ENCODE peak calls at places on chromosomes 6 and 20, in seven cellular contexts. S is foreskin keratinocyte, K is stomach, G is mesenchymal stem cell, B is neuronal stem cell, Q is H9, C is HepG2. J is an unnamed sample.

GRCh38 chr6:81751388-81752083 is 945 bp downstream of the TENT5A start:
- DNase-seq in S (no peak), K (peak), G (peak), B (peak), Q (peak), C (peak), J (peak)

GRCh38 chr6:7138921-7139358 is 31.2 kb downstream of the RREB1 start:
- DNase-seq in S (no peak), K (peak), G (no peak), B (no peak), Q (peak), C (peak), J (no peak)

GRCh38 chr6:3209114-3210023 is 18.1 kb downstream of the TUBB2B start:
- DNase-seq in S (peak), K (peak), G (peak), B (no peak), Q (peak), C (peak), J (no peak)

GRCh38 chr20:4154958-4155411 is 139.6 kb upstream of the RNF24 start:
- DNase-seq in S (no peak), K (peak), G (no peak), B (no peak), Q (no peak), C (no peak), J (no peak)

GRCh38 chr20:3126527-3126859 is 33.2 kb downstream of the FASTKD5 start:
- DNase-seq in S (no peak), K (no peak), G (no peak), B (no peak), Q (no peak), C (no peak), J (no peak)

GRCh38 chr6:136511921-136512320 is 38.3 kb downstream of the MAP7 start:
- DNase-seq in S (no peak), K (peak), G (no peak), B (no peak), Q (no peak), C (no peak), J (peak)

GRCh38 chr6:149864578-149865535 is 698 bp upstream of the LRP11 start:
- DNase-seq in S (peak), K (peak), G (peak), B (peak), Q (no peak), C (peak), J (peak)

GRCh38 chr6:89257781-89258180 is 40.6 kb upstream of the GABRR1 start:
- DNase-seq in S (no peak), K (no peak), G (no peak), B (no peak), Q (no peak), C (no peak), J (no peak)

GRCh38 chr6:17045581-17046322 is 56.1 kb upstream of the STMND1 start:
- DNase-seq in S (no peak), K (no peak), G (peak), B (no peak), Q (no peak), C (no peak), J (no peak)

GRCh38 chr20:38833857-38834164 is 28.3 kb downstream of the PPP1R16B start:
- DNase-seq in S (no peak), K (no peak), G (no peak), B (no peak), Q (no peak), C (no peak), J (no peak)

GRCh38 chr6:148064406-148065134 is 278.1 kb upstream of the SASH1 start:
- DNase-seq in S (no peak), K (no peak), G (peak), B (no peak), Q (no peak), C (no peak), J (peak)

GRCh38 chr6:164554700-164555479 is 754.5 kb downstream of the C6orf118 start:
- DNase-seq in S (no peak), K (no peak), G (no peak), B (no peak), Q (no peak), C (no peak), J (no peak)

GRCh38 chr20:3044336-3044965 is 1.0 kb downstream of the GNRH2 start:
- DNase-seq in S (no peak), K (no peak), G (no peak), B (no peak), Q (no peak), C (no peak), J (no peak)

GRCh38 chr6:129701721-129702455 is 8.1 kb downstream of the ARHGAP18 start:
- DNase-seq in S (no peak), K (no peak), G (peak), B (no peak), Q (no peak), C (no peak), J (no peak)

GRCh38 chr6:170025341-170026271 is 265.3 kb downstream of the DLL1 start:
- DNase-seq in S (no peak), K (peak), G (no peak), B (no peak), Q (no peak), C (no peak), J (peak)

GRCh38 chr20:53833333-53834043 is 236.9 kb downstream of the BCAS1 start:
- DNase-seq in S (no peak), K (no peak), G (no peak), B (no peak), Q (no peak), C (no peak), J (no peak)

GRCh38 chr6:30891816-30892553 is 7.7 kb downstream of the DDR1 start:
- DNase-seq in S (no peak), K (no peak), G (no peak), B (no peak), Q (peak), C (no peak), J (no peak)

GRCh38 chr20:32141465-32141980 is 32.0 kb downstream of the TM9SF4 start:
- DNase-seq in S (no peak), K (no peak), G (no peak), B (no peak), Q (no peak), C (no peak), J (no peak)

GRCh38 chr20:64005394-64005793 is 24.5 kb downstream of the PRPF6 start:
- DNase-seq in S (no peak), K (no peak), G (peak), B (no peak), Q (no peak), C (no peak), J (no peak)

GRCh38 chr20:54129350-54129749 is 44.4 kb downstream of the CYP24A1 start:
- DNase-seq in S (no peak), K (no peak), G (no peak), B (no peak), Q (no peak), C (no peak), J (no peak)

GRCh38 chr20:44409132-44409600 is 53.7 kb downstream of the HNF4A start:
- DNase-seq in S (peak), K (no peak), G (no peak), B (no peak), Q (no peak), C (no peak), J (no peak)

GRCh38 chr6:136412410-136412809 is 122.8 kb upstream of the BCLAF1 start:
- DNase-seq in S (no peak), K (no peak), G (no peak), B (no peak), Q (no peak), C (no peak), J (no peak)

GRCh38 chr6:85416766-85417165 is 33.1 kb upstream of the NT5E start:
- DNase-seq in S (no peak), K (no peak), G (no peak), B (no peak), Q (no peak), C (no peak), J (no peak)

GRCh38 chr6:75266716-75267291 is 17.8 kb downstream of the TMEM30A start:
- DNase-seq in S (no peak), K (no peak), G (peak), B (no peak), Q (no peak), C (peak), J (no peak)

GRCh38 chr6:75272145-75272840 is 12.3 kb downstream of the TMEM30A start:
- DNase-seq in S (peak), K (no peak), G (peak), B (no peak), Q (no peak), C (no peak), J (no peak)

GRCh38 chr6:75268988-75269354 is 15.6 kb downstream of the TMEM30A start:
- DNase-seq in S (no peak), K (no peak), G (no peak), B (no peak), Q (no peak), C (no peak), J (no peak)

GRCh38 chr6:75267461-75267860 is 17.1 kb downstream of the TMEM30A start:
- DNase-seq in S (no peak), K (no peak), G (no peak), B (no peak), Q (no peak), C (no peak), J (no peak)

DNA sequence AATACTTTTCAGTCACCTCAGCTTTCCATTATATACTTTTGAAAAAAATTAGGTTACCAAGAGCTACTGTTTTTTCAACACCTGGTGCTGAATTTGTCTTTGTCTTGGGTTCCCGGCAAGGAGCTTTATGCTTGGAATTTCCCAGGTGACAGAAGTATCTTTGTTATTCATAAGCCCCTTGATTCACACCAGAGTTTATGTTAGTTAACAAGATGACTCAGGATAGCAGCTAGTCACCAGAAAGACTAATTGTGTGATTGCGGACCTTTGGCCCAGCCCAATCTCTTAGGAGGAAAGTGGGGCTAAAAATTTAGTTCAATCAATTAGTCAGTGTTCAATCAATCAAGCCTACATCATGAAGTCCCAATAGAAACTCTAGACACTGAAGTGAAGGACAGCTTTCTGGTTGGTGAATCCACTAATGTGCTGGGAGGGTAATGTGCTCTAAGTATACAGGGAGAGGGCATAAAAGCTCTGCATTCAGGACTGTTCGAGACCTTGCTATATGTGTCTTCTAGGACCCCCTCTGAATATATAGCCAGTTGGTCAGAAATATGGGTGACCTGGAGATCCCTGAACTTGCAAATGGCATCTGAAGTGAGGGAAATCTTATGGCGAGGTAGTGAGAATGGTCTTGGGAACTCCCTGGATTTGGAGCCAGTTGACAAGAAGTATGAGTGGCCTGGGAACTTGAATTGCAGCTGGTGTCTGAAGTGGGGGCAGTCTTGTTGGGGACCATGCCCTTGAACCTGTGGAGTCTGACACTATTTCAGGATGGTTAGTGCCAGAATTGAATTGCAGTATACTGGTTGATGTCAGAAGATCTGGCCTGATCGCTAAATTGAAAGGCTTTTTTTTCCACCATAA is 16.2 kb downstream of the TMEM30A start:
- DNase-seq in S (peak), K (no peak), G (peak), B (no peak), Q (peak), C (no peak), J (no peak)
- H3K27ac ChIP-seq in S (peak), K (peak), G (peak), B (peak), Q (peak), C (no peak), J (no peak)

GRCh38 chr6:18280084-18280483 is 15.8 kb upstream of the DEK start:
- DNase-seq in S (no peak), K (no peak), G (no peak), B (no peak), Q (no peak), C (no peak), J (no peak)

GRCh38 chr6:18276610-18277009 is 12.3 kb upstream of the DEK start:
- DNase-seq in S (no peak), K (no peak), G (no peak), B (no peak), Q (peak), C (no peak), J (no peak)

GRCh38 chr6:18281564-18281963 is 17.2 kb upstream of the DEK start:
- DNase-seq in S (no peak), K (no peak), G (no peak), B (no peak), Q (no peak), C (no peak), J (no peak)

GRCh38 chr6:18277181-18278006 is 13.1 kb upstream of the DEK start:
- DNase-seq in S (no peak), K (no peak), G (no peak), B (no peak), Q (peak), C (no peak), J (no peak)
- H3K27ac ChIP-seq in S (no peak), K (no peak), G (no peak), B (no peak), Q (no peak), C (no peak), J (no peak)

DNA sequence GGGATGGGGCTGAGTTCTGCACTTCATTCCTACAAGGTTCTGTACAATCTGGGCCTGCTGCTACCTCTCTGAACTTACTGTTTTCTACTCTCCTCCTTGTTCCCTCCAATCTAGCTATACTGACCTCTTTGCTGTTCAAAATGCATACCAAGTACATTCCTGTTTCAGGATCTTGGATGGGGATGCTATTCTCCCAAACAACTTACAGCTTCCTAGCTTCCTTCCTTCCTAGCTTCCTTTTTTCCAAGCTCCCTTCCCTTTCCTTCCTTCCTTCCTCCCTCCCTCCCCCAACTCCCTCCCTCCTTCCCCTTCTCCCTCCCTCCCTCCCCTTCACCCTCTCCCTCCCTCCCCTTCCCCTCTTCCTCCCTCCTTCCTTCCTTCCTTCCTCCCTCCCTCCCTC is 117.9 kb downstream of the AHI1 start:
- DNase-seq in S (no peak), K (no peak), G (no peak), B (no peak), Q (no peak), C (no peak), J (no peak)
- H3K27ac ChIP-seq in S (no peak), K (no peak), G (no peak), B (no peak), Q (no peak), C (no peak), J (no peak)

GRCh38 chr6:144351338-144351737 is 66.2 kb downstream of the UTRN start:
- DNase-seq in S (no peak), K (no peak), G (no peak), B (no peak), Q (no peak), C (no peak), J (no peak)
- H3K27ac ChIP-seq in S (no peak), K (peak), G (no peak), B (no peak), Q (no peak), C (peak), J (no peak)

DNA sequence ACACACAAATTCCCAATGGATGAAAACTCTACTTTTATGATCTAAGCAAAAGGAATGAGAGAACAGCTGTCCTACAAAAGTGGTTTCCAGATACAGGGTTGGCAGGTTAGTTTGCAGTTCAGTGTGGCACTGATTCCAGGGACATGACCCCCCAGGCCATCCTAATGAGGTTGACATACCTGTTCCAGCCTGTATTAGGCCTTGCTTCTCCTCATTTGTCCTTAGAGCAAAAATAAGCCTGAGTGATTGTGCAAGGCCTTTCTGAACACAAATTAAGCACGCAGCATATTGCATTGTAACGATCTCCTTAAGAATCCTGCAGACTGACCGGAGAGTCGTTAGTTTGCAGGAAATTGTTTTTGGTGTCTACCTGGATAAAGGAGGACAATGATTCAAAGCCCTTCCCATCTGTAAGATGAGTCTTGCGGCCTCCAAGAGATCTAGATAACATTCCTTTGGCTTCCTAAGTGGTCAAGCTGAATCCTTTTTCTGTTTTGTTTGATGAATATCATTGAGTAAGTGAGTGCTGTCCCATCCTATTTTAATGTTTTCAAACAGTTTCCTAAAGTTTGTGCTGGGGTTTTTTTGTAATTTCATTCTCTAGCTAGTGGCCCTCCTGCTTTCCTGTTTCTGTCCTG is 1.6 kb upstream of the NEDD9 start:
- DNase-seq in S (no peak), K (no peak), G (no peak), B (no peak), Q (no peak), C (no peak), J (no peak)
- H3K27ac ChIP-seq in S (no peak), K (peak), G (no peak), B (peak), Q (no peak), C (peak), J (peak)